ENCODE peak calls at places on chromosome 11, in ten cellular contexts. One of them, this sample, is unnamed.

GRCh38 chr11:61069427-61069826 is 32.9 kb upstream of the CD5 start:
- DNase-seq in GM10248: no peak
- DNase-seq in lower lobe of right lung: no peak
- DNase-seq in Caco-2: peak
- DNase-seq in AG09319: no peak
- DNase-seq in IMR-90: no peak
- DNase-seq in lower leg skin: peak
- DNase-seq in K562: no peak
- DNase-seq in AG04450: no peak
- DNase-seq in WERI-Rb-1: peak
- DNase-seq in this sample: no peak

GRCh38 chr11:130738618-130739017 is 177.7 kb downstream of the SNX19 start:
- DNase-seq in GM10248: no peak
- DNase-seq in lower lobe of right lung: no peak
- DNase-seq in Caco-2: no peak
- DNase-seq in AG09319: peak
- DNase-seq in IMR-90: peak
- DNase-seq in lower leg skin: no peak
- DNase-seq in K562: no peak
- DNase-seq in AG04450: no peak
- DNase-seq in WERI-Rb-1: no peak
- DNase-seq in this sample: no peak

GRCh38 chr11:129146196-129146595 is 45.9 kb downstream of the ARHGAP32 start:
- DNase-seq in GM10248: no peak
- DNase-seq in lower lobe of right lung: no peak
- DNase-seq in Caco-2: no peak
- DNase-seq in AG09319: no peak
- DNase-seq in IMR-90: peak
- DNase-seq in lower leg skin: no peak
- DNase-seq in K562: no peak
- DNase-seq in AG04450: no peak
- DNase-seq in WERI-Rb-1: no peak
- DNase-seq in this sample: no peak

GRCh38 chr11:74011360-74012071 is 2.6 kb upstream of the UCP3 start:
- DNase-seq in GM10248: peak
- DNase-seq in lower lobe of right lung: no peak
- DNase-seq in Caco-2: peak
- DNase-seq in AG09319: peak
- DNase-seq in IMR-90: peak
- DNase-seq in lower leg skin: peak
- DNase-seq in K562: peak
- DNase-seq in AG04450: no peak
- DNase-seq in WERI-Rb-1: no peak
- DNase-seq in this sample: no peak

GRCh38 chr11:73334244-73335203 is 26.4 kb downstream of the ARHGEF17 start:
- DNase-seq in GM10248: peak
- DNase-seq in lower lobe of right lung: no peak
- DNase-seq in Caco-2: no peak
- DNase-seq in AG09319: peak
- DNase-seq in IMR-90: peak
- DNase-seq in lower leg skin: peak
- DNase-seq in K562: peak
- DNase-seq in AG04450: no peak
- DNase-seq in WERI-Rb-1: no peak
- DNase-seq in this sample: no peak

GRCh38 chr11:43790444-43790794 is 90.2 kb upstream of the ALKBH3 start:
- DNase-seq in GM10248: no peak
- DNase-seq in lower lobe of right lung: no peak
- DNase-seq in Caco-2: no peak
- DNase-seq in AG09319: no peak
- DNase-seq in IMR-90: peak
- DNase-seq in lower leg skin: no peak
- DNase-seq in K562: no peak
- DNase-seq in AG04450: no peak
- DNase-seq in WERI-Rb-1: no peak
- DNase-seq in this sample: no peak

GRCh38 chr11:134418119-134418840 is 6.2 kb upstream of the B3GAT1 start:
- DNase-seq in GM10248: no peak
- DNase-seq in lower lobe of right lung: no peak
- DNase-seq in Caco-2: peak
- DNase-seq in AG09319: no peak
- DNase-seq in IMR-90: peak
- DNase-seq in lower leg skin: no peak
- DNase-seq in K562: no peak
- DNase-seq in AG04450: no peak
- DNase-seq in WERI-Rb-1: no peak
- DNase-seq in this sample: no peak

GRCh38 chr11:107591446-107592236 is 694 bp downstream of the ELMOD1 start:
- DNase-seq in GM10248: peak
- DNase-seq in lower lobe of right lung: no peak
- DNase-seq in Caco-2: no peak
- DNase-seq in AG09319: no peak
- DNase-seq in IMR-90: no peak
- DNase-seq in lower leg skin: no peak
- DNase-seq in K562: no peak
- DNase-seq in AG04450: no peak
- DNase-seq in WERI-Rb-1: no peak
- DNase-seq in this sample: no peak

GRCh38 chr11:89220684-89221339 is 43.1 kb downstream of the TYR start:
- DNase-seq in GM10248: no peak
- DNase-seq in lower lobe of right lung: no peak
- DNase-seq in Caco-2: no peak
- DNase-seq in AG09319: no peak
- DNase-seq in IMR-90: no peak
- DNase-seq in lower leg skin: no peak
- DNase-seq in K562: no peak
- DNase-seq in AG04450: no peak
- DNase-seq in WERI-Rb-1: no peak
- DNase-seq in this sample: no peak

GRCh38 chr11:33266418-33267215 is 9.4 kb downstream of the HIPK3 start:
- DNase-seq in GM10248: no peak
- DNase-seq in lower lobe of right lung: no peak
- DNase-seq in Caco-2: peak
- DNase-seq in AG09319: peak
- DNase-seq in IMR-90: peak
- DNase-seq in lower leg skin: no peak
- DNase-seq in K562: no peak
- DNase-seq in AG04450: no peak
- DNase-seq in WERI-Rb-1: no peak
- DNase-seq in this sample: no peak

GRCh38 chr11:3123316-3123715 is 41.8 kb downstream of the OSBPL5 start:
- DNase-seq in GM10248: no peak
- DNase-seq in lower lobe of right lung: peak
- DNase-seq in Caco-2: no peak
- DNase-seq in AG09319: no peak
- DNase-seq in IMR-90: no peak
- DNase-seq in lower leg skin: peak
- DNase-seq in K562: no peak
- DNase-seq in AG04450: no peak
- DNase-seq in WERI-Rb-1: no peak
- DNase-seq in this sample: no peak

DNA sequence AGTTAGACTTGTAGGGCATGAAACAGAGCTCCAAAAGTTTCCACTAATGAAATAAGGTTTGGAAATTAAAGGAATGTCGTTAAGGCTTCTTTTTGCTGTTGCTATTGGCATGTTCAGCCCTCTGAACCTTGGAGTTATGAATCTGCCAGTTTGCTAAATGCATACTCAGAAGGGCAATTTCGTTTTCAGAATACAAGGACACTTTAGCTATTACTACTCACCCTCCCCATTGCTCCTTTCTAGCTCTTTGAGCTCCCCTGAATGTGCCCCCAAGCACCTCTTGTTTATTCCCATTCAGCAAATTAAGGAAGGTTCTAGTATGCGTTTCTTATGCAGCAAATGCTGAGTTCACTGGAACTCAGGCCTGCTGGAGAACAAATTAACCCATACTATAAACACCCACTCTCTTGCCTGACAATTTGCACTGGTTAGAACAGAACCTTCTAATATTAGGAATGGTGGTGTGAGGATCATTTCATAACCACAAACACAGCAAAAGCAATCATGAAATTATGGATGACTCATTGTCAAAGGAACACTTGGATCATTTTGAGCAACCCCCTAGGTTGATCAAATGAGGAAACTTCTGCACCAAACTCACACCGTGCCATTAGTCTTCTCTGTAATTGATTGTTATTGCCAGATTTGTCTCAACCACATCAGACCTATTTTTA is 26.2 kb upstream of the LIN7C start:
- DNase-seq in GM10248: no peak
- DNase-seq in lower lobe of right lung: no peak
- DNase-seq in Caco-2: no peak
- DNase-seq in AG09319: no peak
- DNase-seq in IMR-90: peak
- DNase-seq in lower leg skin: no peak
- DNase-seq in K562: no peak
- DNase-seq in AG04450: no peak
- DNase-seq in WERI-Rb-1: no peak
- DNase-seq in this sample: no peak
- TF ChIP-seq CTCF in GM10248: no peak
- TF ChIP-seq CTCF in lower lobe of right lung: no peak
- TF ChIP-seq CTCF in Caco-2: no peak
- TF ChIP-seq CTCF in AG09319: no peak
- TF ChIP-seq CTCF in IMR-90: no peak
- TF ChIP-seq CTCF in lower leg skin: no peak
- TF ChIP-seq CTCF in K562: no peak
- TF ChIP-seq CTCF in AG04450: no peak
- TF ChIP-seq CTCF in WERI-Rb-1: no peak
- TF ChIP-seq CTCF in this sample: no peak

GRCh38 chr11:67267188-67268035 is 1.1 kb downstream of the GRK2 start:
- DNase-seq in GM10248: no peak
- DNase-seq in lower lobe of right lung: peak
- DNase-seq in Caco-2: no peak
- DNase-seq in AG09319: no peak
- DNase-seq in IMR-90: no peak
- DNase-seq in lower leg skin: no peak
- DNase-seq in K562: peak
- DNase-seq in AG04450: no peak
- DNase-seq in WERI-Rb-1: no peak
- DNase-seq in this sample: peak
- TF ChIP-seq CTCF in GM10248: no peak
- TF ChIP-seq CTCF in lower lobe of right lung: no peak
- TF ChIP-seq CTCF in Caco-2: no peak
- TF ChIP-seq CTCF in AG09319: no peak
- TF ChIP-seq CTCF in IMR-90: no peak
- TF ChIP-seq CTCF in lower leg skin: no peak
- TF ChIP-seq CTCF in K562: no peak
- TF ChIP-seq CTCF in AG04450: peak
- TF ChIP-seq CTCF in WERI-Rb-1: no peak
- TF ChIP-seq CTCF in this sample: no peak

GRCh38 chr11:27507561-27508322 is 1.2 kb upstream of the LIN7C start:
- DNase-seq in GM10248: no peak
- DNase-seq in lower lobe of right lung: no peak
- DNase-seq in Caco-2: no peak
- DNase-seq in AG09319: no peak
- DNase-seq in IMR-90: no peak
- DNase-seq in lower leg skin: no peak
- DNase-seq in K562: no peak
- DNase-seq in AG04450: no peak
- DNase-seq in WERI-Rb-1: no peak
- DNase-seq in this sample: no peak

GRCh38 chr11:27505781-27506180 is 788 bp downstream of the LIN7C start:
- DNase-seq in GM10248: no peak
- DNase-seq in lower lobe of right lung: no peak
- DNase-seq in Caco-2: no peak
- DNase-seq in AG09319: no peak
- DNase-seq in IMR-90: peak
- DNase-seq in lower leg skin: no peak
- DNase-seq in K562: no peak
- DNase-seq in AG04450: no peak
- DNase-seq in WERI-Rb-1: no peak
- DNase-seq in this sample: no peak

GRCh38 chr11:27509953-27510352 is 3.4 kb upstream of the LIN7C start:
- DNase-seq in GM10248: no peak
- DNase-seq in lower lobe of right lung: no peak
- DNase-seq in Caco-2: no peak
- DNase-seq in AG09319: no peak
- DNase-seq in IMR-90: no peak
- DNase-seq in lower leg skin: no peak
- DNase-seq in K562: no peak
- DNase-seq in AG04450: no peak
- DNase-seq in WERI-Rb-1: no peak
- DNase-seq in this sample: no peak

GRCh38 chr11:27501102-27501501 is 5.5 kb downstream of the LIN7C start:
- DNase-seq in GM10248: no peak
- DNase-seq in lower lobe of right lung: no peak
- DNase-seq in Caco-2: no peak
- DNase-seq in AG09319: no peak
- DNase-seq in IMR-90: no peak
- DNase-seq in lower leg skin: no peak
- DNase-seq in K562: no peak
- DNase-seq in AG04450: no peak
- DNase-seq in WERI-Rb-1: no peak
- DNase-seq in this sample: no peak

GRCh38 chr11:27506200-27507182 is at the start of gene LIN7C:
- DNase-seq in GM10248: peak
- DNase-seq in lower lobe of right lung: peak
- DNase-seq in Caco-2: peak
- DNase-seq in AG09319: peak
- DNase-seq in IMR-90: peak
- DNase-seq in lower leg skin: peak
- DNase-seq in K562: peak
- DNase-seq in AG04450: peak
- DNase-seq in WERI-Rb-1: peak
- DNase-seq in this sample: peak
- TF ChIP-seq CTCF in GM10248: no peak
- TF ChIP-seq CTCF in lower lobe of right lung: no peak
- TF ChIP-seq CTCF in Caco-2: no peak
- TF ChIP-seq CTCF in AG09319: no peak
- TF ChIP-seq CTCF in IMR-90: peak
- TF ChIP-seq CTCF in lower leg skin: no peak
- TF ChIP-seq CTCF in K562: peak
- TF ChIP-seq CTCF in AG04450: no peak
- TF ChIP-seq CTCF in WERI-Rb-1: no peak
- TF ChIP-seq CTCF in this sample: peak

DNA sequence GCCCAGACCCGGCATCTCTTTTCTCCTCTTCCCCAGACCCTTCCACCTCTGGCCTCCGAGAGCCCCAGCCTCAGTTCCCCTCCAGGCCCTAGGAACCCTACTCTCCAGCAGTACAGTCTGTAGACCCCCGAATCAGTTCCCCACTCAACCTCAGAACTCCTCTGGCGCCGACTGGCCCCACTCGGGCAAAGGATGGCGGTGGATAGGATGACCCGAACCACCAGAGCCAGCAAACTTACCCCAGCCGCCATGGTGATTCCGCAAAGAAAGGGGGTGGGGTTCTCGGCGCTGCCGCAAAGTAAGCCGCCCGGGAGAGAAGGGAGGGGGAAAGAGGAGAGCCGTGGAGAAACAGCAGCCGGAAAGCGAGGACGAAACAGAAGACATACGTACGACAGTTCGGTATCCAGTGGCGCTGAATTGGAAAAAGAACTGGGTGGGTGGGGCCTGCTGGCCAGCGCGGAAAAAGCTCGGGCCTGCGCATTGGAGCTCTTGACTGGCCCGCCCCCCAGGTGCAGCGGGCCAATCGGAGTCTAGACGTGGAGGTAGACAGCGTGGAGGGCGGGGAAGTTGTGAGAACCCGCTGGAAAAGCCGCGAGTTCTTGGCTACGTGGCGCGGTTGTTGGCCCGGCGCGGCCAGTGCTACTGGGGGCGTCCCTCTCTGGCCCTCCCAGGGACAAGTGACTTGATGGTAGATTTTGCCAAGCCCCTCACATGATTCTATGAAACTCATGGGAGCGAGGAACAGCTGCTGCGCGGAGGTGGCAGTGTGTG is at the start of gene EEF1G:
- DNase-seq in GM10248: peak
- DNase-seq in lower lobe of right lung: peak
- DNase-seq in Caco-2: peak
- DNase-seq in AG09319: peak
- DNase-seq in IMR-90: peak
- DNase-seq in lower leg skin: peak
- DNase-seq in K562: peak
- DNase-seq in AG04450: peak
- DNase-seq in WERI-Rb-1: peak
- DNase-seq in this sample: peak
- TF ChIP-seq CTCF in GM10248: no peak
- TF ChIP-seq CTCF in lower lobe of right lung: no peak
- TF ChIP-seq CTCF in Caco-2: no peak
- TF ChIP-seq CTCF in AG09319: no peak
- TF ChIP-seq CTCF in IMR-90: no peak
- TF ChIP-seq CTCF in lower leg skin: no peak
- TF ChIP-seq CTCF in K562: no peak
- TF ChIP-seq CTCF in AG04450: no peak
- TF ChIP-seq CTCF in WERI-Rb-1: no peak
- TF ChIP-seq CTCF in this sample: no peak